ENCODE peak calls at places on chromosomes 6 and 20, in five cellular contexts. O is HCT116, K is transverse colon, I is esophagus squamous epithelium, U is GM12878. D is an unnamed sample.

GRCh38 chr6:41428995-41429417 is 93.6 kb downstream of the NCR2 start:
- DNase-seq in O (no peak), K (peak; percentile 35), I (no peak), U (no peak), D (peak; percentile 88)

GRCh38 chr6:13383280-13384163 is 55.2 kb upstream of the TBC1D7 start:
- DNase-seq in O (no peak), K (no peak), I (no peak), U (peak; percentile 91), D (no peak)

GRCh38 chr6:37101991-37102298 is 68.0 kb upstream of the PIM1 start:
- DNase-seq in O (no peak), K (no peak), I (no peak), U (no peak), D (no peak)

GRCh38 chr20:45153756-45154155 is 20.9 kb upstream of the PI3 start:
- DNase-seq in O (no peak), K (no peak), I (no peak), U (peak; percentile 15), D (peak; percentile 74)

GRCh38 chr6:16544006-16544405 is 217.3 kb downstream of the ATXN1 start:
- DNase-seq in O (no peak), K (no peak), I (no peak), U (no peak), D (no peak)

GRCh38 chr6:75460636-75461035 is 33.0 kb downstream of the FILIP1 start:
- DNase-seq in O (no peak), K (no peak), I (no peak), U (no peak), D (no peak)

GRCh38 chr6:150756170-150756569 is 109.3 kb upstream of the MTHFD1L start:
- DNase-seq in O (no peak), K (no peak), I (no peak), U (no peak), D (no peak)

GRCh38 chr6:57305754-57306153 is 11.7 kb upstream of the PRIM2 start:
- DNase-seq in O (no peak), K (no peak), I (no peak), U (no peak), D (no peak)

GRCh38 chr6:130708338-130708737 is 118.9 kb upstream of the SMLR1 start:
- DNase-seq in O (no peak), K (no peak), I (no peak), U (no peak), D (no peak)

GRCh38 chr20:13302647-13303425 is 81.8 kb downstream of the ISM1 start:
- DNase-seq in O (peak; percentile 4), K (peak; percentile 32), I (no peak), U (no peak), D (peak; percentile 37)

GRCh38 chr6:106536863-106537262 is 92.4 kb downstream of the RTN4IP1 start:
- DNase-seq in O (no peak), K (no peak), I (no peak), U (no peak), D (peak; percentile 40)

GRCh38 chr6:100121854-100122609 is 128.0 kb upstream of the MCHR2 start:
- DNase-seq in O (no peak), K (no peak), I (no peak), U (no peak), D (no peak)

GRCh38 chr20:62955519-62956386 is 3.2 kb downstream of the SLC17A9 start:
- DNase-seq in O (no peak), K (peak; percentile 38), I (no peak), U (no peak), D (peak; percentile 76)

GRCh38 chr20:24603454-24603853 is 134.0 kb downstream of the SYNDIG1 start:
- DNase-seq in O (no peak), K (no peak), I (no peak), U (no peak), D (no peak)

GRCh38 chr20:4230185-4230584 is 214.8 kb upstream of the RNF24 start:
- DNase-seq in O (no peak), K (no peak), I (no peak), U (no peak), D (no peak)

GRCh38 chr20:4226330-4227084 is 211.1 kb upstream of the RNF24 start:
- DNase-seq in O (no peak), K (no peak), I (no peak), U (no peak), D (no peak)

GRCh38 chr20:4229415-4229814 is 214.1 kb upstream of the RNF24 start:
- DNase-seq in O (no peak), K (no peak), I (no peak), U (no peak), D (no peak)

GRCh38 chr20:4225778-4226177 is 210.4 kb upstream of the RNF24 start:
- DNase-seq in O (no peak), K (no peak), I (no peak), U (no peak), D (no peak)

DNA sequence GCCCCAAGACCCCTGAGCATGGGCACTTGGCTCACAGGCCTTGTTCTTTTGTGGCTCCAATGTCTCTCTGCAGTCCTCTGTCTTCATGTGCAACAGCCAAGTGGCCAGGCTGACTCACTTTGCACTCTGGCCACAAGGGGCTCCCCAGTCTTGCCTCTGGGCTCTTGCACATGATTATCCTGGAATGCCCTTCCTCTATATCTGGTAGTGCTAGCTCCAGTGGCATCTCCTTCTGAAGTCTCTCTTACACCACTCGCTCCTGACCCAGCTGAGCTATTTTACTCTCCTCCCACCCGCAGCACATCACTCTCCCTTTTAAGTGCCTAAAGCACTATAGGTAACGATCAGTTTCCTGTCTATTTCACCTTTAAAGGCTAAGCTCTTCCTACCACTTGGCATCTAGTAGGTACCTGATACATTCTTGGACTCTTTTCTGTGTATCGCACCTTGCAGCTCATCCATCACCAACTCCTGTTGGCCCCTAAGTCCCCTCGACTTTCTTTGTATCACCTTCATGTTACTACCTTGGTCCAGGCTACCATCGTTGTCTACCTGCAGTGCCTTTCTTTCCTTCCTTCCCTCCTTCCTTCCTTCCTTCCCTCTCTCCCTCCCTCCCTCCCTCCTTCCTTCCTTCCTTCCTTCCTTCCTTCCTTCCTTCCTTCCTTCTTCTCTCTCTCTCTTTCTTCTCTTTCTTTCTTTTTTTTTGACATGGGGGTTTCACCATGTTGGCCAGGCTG is 211.9 kb upstream of the RNF24 start:
- DNase-seq in O (no peak), K (no peak), I (no peak), U (no peak), D (peak; percentile 63)
- TF ChIP-seq CTCF in O (peak; percentile 23), K (no peak), I (no peak), U (peak; percentile 51), D (peak; percentile 76)

GRCh38 chr20:58891076-58891685 is 38.7 kb downstream of the GNAS start:
- DNase-seq in O (no peak), K (peak; percentile 86), I (no peak), U (no peak), D (peak; percentile 87)

GRCh38 chr20:58893355-58894151 is 41.0 kb downstream of the GNAS start:
- DNase-seq in O (no peak), K (no peak), I (no peak), U (no peak), D (peak; percentile 39)

GRCh38 chr20:58892932-58893224 is 40.4 kb downstream of the GNAS start:
- DNase-seq in O (no peak), K (no peak), I (no peak), U (no peak), D (peak; percentile 36)

GRCh38 chr20:58891686-58892125 is 39.2 kb downstream of the GNAS start:
- DNase-seq in O (no peak), K (peak; percentile 36), I (no peak), U (no peak), D (peak; percentile 70)

GRCh38 chr20:58892126-58892931 is 39.8 kb downstream of the GNAS start:
- DNase-seq in O (no peak), K (peak; percentile 80), I (peak; percentile 29), U (no peak), D (peak; percentile 89)
- TF ChIP-seq POLR2A in O (no peak), K (peak; percentile 25), I (no peak), U (peak; percentile 80), D (no peak)

GRCh38 chr20:49811825-49812462 is 684 bp upstream of the SLC9A8 start:
- DNase-seq in O (no peak), K (no peak), I (no peak), U (no peak), D (no peak)

GRCh38 chr20:49813305-49813974 is 812 bp downstream of the SLC9A8 start:
- DNase-seq in O (no peak), K (no peak), I (no peak), U (no peak), D (peak; percentile 34)

GRCh38 chr20:49810491-49811190 is 2.0 kb upstream of the SLC9A8 start:
- DNase-seq in O (no peak), K (no peak), I (no peak), U (no peak), D (no peak)

GRCh38 chr20:49814057-49814675 is 1.5 kb downstream of the SLC9A8 start:
- DNase-seq in O (no peak), K (no peak), I (no peak), U (no peak), D (peak; percentile 38)

DNA sequence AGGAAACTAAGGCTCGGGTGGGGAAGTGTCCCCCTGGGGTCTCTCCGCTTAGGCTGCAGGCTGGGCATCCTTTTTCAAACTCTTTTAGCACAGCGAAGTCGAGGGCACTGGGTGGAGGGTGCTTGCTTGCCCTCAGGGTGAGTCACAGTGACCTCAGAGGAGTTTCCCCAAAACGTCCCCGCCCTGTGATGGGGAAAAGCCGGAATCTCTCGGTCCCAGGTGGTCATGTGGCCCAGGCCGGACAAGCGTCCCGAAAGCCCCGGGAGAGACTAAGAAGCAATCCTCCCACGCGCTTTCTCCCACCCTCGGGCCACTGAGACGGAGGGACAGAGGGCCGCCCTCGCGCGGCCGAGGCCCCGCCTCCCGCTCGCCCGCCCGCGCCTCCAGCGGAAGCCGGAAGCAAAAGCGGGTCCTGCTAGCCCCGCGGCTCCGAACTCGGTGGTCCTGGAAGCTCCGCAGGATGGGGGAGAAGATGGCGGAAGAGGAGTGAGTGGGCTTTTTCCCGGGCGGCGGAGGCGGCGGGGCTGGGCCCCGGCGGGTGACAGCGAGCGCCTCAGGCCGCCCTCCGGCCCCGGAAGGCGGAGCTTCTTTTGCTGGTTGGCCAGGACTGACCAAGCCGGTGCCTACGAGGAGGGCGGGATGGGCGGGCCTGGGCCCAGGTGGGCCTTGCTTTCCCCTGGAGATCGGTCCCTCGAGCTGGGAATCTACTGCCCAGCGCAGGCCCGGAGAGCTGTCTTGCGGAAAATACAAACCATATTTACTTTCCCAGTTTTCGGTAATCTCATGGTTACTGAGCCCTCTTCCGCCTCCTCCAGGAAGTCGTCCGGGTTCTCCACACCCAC is at the start of gene SLC9A8:
- DNase-seq in O (peak; percentile 58), K (peak; percentile 89), I (peak; percentile 22), U (peak; percentile 78), D (peak; percentile 96)
- TF ChIP-seq CTCF in O (no peak), K (peak; percentile 30), I (no peak), U (peak; percentile 44), D (peak; percentile 4)

DNA sequence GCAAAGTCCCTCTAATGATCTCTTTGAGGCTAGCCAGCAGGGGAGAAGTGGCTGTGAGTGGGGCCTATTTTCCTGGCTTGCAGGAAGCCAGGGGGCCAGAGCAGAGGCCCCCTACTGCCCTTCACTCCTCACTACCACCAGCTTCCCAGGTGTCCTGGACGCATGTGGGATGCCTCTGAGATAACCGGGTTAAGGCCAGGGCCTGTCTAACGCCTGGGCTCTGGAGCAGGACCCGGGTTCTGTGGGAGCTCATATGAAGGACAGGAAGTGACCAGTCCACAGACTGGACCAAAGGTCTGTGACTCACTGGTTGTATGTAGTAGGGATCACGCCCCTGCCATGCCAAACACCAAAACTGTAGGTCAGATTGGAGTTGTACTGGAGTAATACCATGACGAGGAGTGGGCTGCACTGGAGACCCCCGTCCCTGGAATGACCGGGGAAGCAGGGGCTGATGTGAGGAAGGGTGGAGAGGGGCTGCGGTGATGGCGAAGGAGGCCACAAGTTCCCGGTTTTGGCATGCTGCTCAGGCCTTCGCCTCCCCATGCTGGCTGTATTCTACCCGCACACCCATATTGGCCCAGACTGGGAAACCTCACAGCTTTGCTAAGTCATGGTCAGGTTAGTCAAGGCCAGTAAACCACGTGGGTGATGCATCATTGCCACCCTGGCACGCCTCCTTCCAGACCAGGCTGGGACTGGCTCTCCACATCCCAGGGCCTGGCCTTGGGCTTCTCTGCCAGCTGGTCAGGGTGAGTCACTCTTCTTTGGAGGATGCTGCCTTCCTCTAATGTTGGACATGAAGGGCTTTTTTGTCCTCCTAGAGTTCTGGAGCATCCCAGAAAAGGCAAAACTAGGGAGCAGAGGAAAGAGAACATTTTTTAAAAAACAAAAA is 54.0 kb downstream of the PCNA start:
- DNase-seq in O (peak; percentile 88), K (peak; percentile 26), I (peak; percentile 17), U (no peak), D (peak; percentile 76)
- TF ChIP-seq POLR2A in O (no peak), K (no peak), I (no peak), U (no peak), D (no peak)

D was measured in NB4.